ENCODE peak calls at places on chromosomes 11 and 22, in seven cellular contexts. One of them, this sample, is unnamed.

GRCh38 chr22:37020192-37020479 is 594 bp downstream of the MPST start:
- DNase-seq in vagina: no peak
- DNase-seq in HL-60: peak; percentile 42
- DNase-seq in OCI-LY7: peak; percentile 36
- DNase-seq in fibroblast of lung: peak; percentile 53
- DNase-seq in stomach: peak; percentile 58
- DNase-seq in A549: peak; percentile 61
- DNase-seq in this sample: no peak

GRCh38 chr22:33869946-33870345 is 50.3 kb downstream of the LARGE1 start:
- DNase-seq in A549: peak; percentile 2
- DNase-seq in HL-60: no peak
- DNase-seq in OCI-LY7: no peak
- DNase-seq in fibroblast of lung: no peak
- DNase-seq in vagina: no peak
- DNase-seq in stomach: no peak
- DNase-seq in this sample: no peak

GRCh38 chr22:38069372-38070249 is 12.4 kb downstream of the PICK1 start:
- DNase-seq in OCI-LY7: peak; percentile 15
- DNase-seq in vagina: no peak
- DNase-seq in HL-60: no peak
- DNase-seq in A549: peak; percentile 45
- DNase-seq in stomach: no peak
- DNase-seq in fibroblast of lung: peak; percentile 7
- DNase-seq in this sample: peak; percentile 86

GRCh38 chr11:12272821-12273617 is 104.4 kb upstream of the PARVA start:
- DNase-seq in HL-60: no peak
- DNase-seq in fibroblast of lung: peak; percentile 81
- DNase-seq in A549: no peak
- DNase-seq in OCI-LY7: no peak
- DNase-seq in vagina: no peak
- DNase-seq in stomach: no peak
- DNase-seq in this sample: no peak

GRCh38 chr11:33045551-33046255 is 6.3 kb downstream of the TCP11L1 start:
- DNase-seq in A549: peak; percentile 86
- DNase-seq in vagina: no peak
- DNase-seq in HL-60: no peak
- DNase-seq in OCI-LY7: no peak
- DNase-seq in stomach: no peak
- DNase-seq in fibroblast of lung: peak; percentile 63
- DNase-seq in this sample: no peak

GRCh38 chr11:133175111-133175510 is 357.2 kb downstream of the OPCML start:
- DNase-seq in A549: no peak
- DNase-seq in fibroblast of lung: no peak
- DNase-seq in HL-60: no peak
- DNase-seq in stomach: no peak
- DNase-seq in OCI-LY7: no peak
- DNase-seq in vagina: no peak
- DNase-seq in this sample: no peak

GRCh38 chr11:37988031-37988430 is 1390.0 kb upstream of the RAG2 start:
- DNase-seq in fibroblast of lung: peak; percentile 35
- DNase-seq in HL-60: no peak
- DNase-seq in OCI-LY7: no peak
- DNase-seq in vagina: no peak
- DNase-seq in A549: no peak
- DNase-seq in stomach: no peak
- DNase-seq in this sample: no peak

GRCh38 chr11:46414899-46415298 is 23.3 kb upstream of the CHRM4 start:
- DNase-seq in stomach: no peak
- DNase-seq in vagina: no peak
- DNase-seq in A549: no peak
- DNase-seq in fibroblast of lung: no peak
- DNase-seq in OCI-LY7: no peak
- DNase-seq in HL-60: no peak
- DNase-seq in this sample: no peak

GRCh38 chr11:61730222-61730994 is 22.0 kb upstream of the MYRF start:
- DNase-seq in HL-60: no peak
- DNase-seq in stomach: no peak
- DNase-seq in fibroblast of lung: no peak
- DNase-seq in A549: no peak
- DNase-seq in vagina: no peak
- DNase-seq in OCI-LY7: no peak
- DNase-seq in this sample: no peak

GRCh38 chr11:61727401-61727811 is 25.0 kb upstream of the MYRF start:
- DNase-seq in stomach: no peak
- DNase-seq in fibroblast of lung: no peak
- DNase-seq in vagina: no peak
- DNase-seq in OCI-LY7: no peak
- DNase-seq in A549: no peak
- DNase-seq in HL-60: no peak
- DNase-seq in this sample: no peak

GRCh38 chr11:61728940-61729219 is 23.6 kb upstream of the MYRF start:
- DNase-seq in OCI-LY7: no peak
- DNase-seq in stomach: no peak
- DNase-seq in HL-60: no peak
- DNase-seq in A549: peak; percentile 60
- DNase-seq in vagina: no peak
- DNase-seq in fibroblast of lung: peak; percentile 81
- DNase-seq in this sample: no peak

GRCh38 chr11:61726775-61727174 is 25.7 kb upstream of the MYRF start:
- DNase-seq in vagina: no peak
- DNase-seq in stomach: no peak
- DNase-seq in OCI-LY7: no peak
- DNase-seq in A549: no peak
- DNase-seq in HL-60: no peak
- DNase-seq in fibroblast of lung: no peak
- DNase-seq in this sample: no peak

DNA sequence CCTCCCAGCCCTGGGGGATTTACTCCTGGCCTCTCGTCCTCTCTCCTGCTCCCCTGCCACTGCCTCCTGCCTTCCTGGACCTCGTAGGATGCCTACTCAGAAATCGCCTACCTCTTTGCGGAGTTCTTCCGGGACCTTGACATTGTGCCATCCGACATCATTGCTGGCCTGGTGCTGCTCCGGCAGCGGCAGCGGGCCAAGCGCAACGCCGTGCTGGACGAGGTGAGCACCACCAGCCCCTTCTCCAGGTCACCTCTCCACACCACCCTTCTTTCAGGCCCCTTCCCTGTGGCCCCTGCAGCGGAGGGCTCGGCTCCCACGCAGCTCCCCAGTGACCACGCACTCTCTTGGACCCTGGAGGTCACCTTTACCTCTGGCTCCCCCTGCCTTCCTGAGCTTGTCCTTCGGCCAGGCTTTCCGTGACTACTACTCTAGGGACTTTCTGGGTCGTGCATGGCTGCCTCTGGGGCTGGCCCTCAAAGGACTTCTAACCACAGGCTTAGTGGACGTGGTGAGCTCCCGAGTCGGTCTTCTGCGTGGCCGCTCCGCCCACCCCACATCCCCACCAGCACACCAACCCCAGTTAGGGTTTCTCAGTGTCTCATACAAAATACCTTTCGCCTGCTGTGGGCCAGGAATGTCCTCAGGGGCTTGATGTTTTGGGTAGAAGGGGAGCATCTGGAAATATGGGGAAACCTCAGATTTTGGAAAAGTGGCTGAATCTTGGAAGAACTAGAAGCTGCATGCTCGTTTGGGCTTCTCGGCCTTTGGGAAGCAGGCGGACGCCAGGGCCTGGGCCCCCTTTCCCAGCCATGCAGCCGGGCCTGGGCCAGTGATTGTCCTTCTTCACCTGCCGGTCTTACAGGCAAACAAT is 24.1 kb upstream of the MYRF start:
- DNase-seq in OCI-LY7: no peak
- DNase-seq in A549: no peak
- DNase-seq in stomach: no peak
- DNase-seq in fibroblast of lung: peak; percentile 29
- DNase-seq in HL-60: no peak
- DNase-seq in vagina: no peak
- DNase-seq in this sample: no peak
- TF ChIP-seq CTCF in OCI-LY7: no peak
- TF ChIP-seq CTCF in A549: no peak
- TF ChIP-seq CTCF in stomach: no peak
- TF ChIP-seq CTCF in fibroblast of lung: no peak
- TF ChIP-seq CTCF in HL-60: no peak
- TF ChIP-seq CTCF in vagina: no peak
- TF ChIP-seq CTCF in this sample: no peak

DNA sequence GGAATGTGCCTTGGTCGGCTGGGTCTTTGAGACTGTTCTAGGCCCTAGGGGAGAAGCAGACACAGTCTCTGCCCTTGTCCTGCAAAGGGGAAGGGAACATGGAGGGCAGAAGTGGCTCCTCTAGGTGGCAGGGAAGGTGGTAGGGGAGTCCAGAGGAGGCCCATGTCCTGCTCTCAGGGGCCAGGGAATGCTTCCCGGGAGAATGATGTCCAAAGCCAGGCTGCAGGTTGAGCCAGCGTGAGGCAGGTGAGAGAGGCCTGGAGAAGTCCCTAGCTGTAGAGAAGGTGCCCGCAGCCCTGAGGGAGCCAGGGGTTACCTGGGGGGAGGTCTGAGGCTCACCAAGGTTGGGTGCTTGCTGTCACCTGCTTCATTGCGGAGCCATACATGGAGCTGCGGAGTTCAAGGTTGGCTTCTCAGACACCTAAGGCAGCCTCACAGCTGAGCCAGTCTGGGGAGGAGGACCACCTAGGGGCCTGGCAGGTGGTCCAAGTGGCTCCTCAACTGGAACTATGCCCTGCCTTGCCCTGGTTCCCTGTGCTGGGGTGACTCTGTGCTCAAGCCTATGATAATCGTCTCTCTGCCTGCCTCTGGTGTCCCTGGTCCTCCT is 46.1 kb downstream of the SMIM38 start:
- DNase-seq in stomach: no peak
- DNase-seq in OCI-LY7: no peak
- DNase-seq in fibroblast of lung: no peak
- DNase-seq in vagina: no peak
- DNase-seq in HL-60: no peak
- DNase-seq in A549: no peak
- DNase-seq in this sample: peak; percentile 14
- H3K27ac ChIP-seq in stomach: no peak overlapping the region
- H3K27ac ChIP-seq in OCI-LY7: no peak overlapping the region
- H3K27ac ChIP-seq in fibroblast of lung: no peak overlapping the region
- H3K27ac ChIP-seq in vagina: no peak overlapping the region
- H3K27ac ChIP-seq in HL-60: no peak overlapping the region
- H3K27ac ChIP-seq in A549: no peak overlapping the region
- H3K27ac ChIP-seq in this sample: no peak overlapping the region

DNA sequence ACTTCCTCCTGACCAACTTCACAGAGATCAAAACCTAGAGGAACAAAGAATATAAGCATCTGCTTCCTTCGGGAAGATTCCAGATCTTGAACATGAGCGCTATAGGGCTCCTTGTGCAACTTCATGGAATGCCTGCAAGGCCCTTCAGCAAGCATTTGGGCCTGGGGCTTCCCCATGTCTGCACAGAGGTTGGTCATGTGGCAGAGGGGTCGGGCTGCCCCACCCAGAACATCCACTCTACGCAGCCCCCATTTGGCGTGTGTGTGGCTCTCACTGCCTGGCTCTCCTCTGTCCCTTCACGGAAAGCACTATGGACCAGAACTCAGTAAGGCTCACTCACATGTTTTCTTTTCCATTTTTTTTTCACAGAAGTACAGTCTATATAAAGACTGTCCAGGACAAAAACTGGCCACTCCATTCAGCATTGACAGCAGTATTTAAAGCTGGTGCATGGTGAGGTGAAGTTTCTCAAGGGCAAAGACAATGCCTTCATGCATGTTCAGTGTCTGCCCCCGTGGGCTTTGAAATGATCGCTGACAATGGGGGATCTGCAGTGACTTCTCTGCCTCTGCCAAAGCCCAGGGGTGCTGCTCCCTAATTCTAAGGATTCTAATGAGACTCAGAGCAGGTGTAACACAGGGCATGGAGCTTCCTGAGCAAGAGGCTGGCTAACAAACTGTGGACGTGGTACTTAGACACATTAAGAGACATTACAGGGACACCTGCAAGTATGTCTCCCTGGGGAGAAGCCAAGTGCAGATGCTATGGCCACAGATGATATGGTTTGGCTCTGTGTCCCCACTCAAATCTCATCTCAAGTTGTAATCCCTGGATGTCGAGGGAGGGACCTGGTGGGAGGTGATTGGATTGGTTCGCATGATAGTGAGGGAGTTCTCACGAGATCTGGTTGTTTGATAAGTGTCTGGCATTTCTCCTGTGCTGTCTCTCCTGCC is 66.5 kb upstream of the PITPNB start:
- DNase-seq in stomach: peak; percentile 21
- DNase-seq in OCI-LY7: peak; percentile 77
- DNase-seq in vagina: peak; percentile 67
- DNase-seq in A549: no peak
- DNase-seq in fibroblast of lung: no peak
- DNase-seq in HL-60: no peak
- DNase-seq in this sample: no peak
- H3K4me3 ChIP-seq in stomach: no peak overlapping the region
- H3K4me3 ChIP-seq in OCI-LY7: no peak overlapping the region
- H3K4me3 ChIP-seq in vagina: no peak overlapping the region
- H3K4me3 ChIP-seq in A549: no peak overlapping the region
- H3K4me3 ChIP-seq in fibroblast of lung: no peak overlapping the region
- H3K4me3 ChIP-seq in HL-60: no peak overlapping the region
- H3K4me3 ChIP-seq in this sample: no peak overlapping the region

GRCh38 chr22:31085928-31086327 is 4.8 kb downstream of the SMTN start:
- DNase-seq in HL-60: no peak
- DNase-seq in OCI-LY7: no peak
- DNase-seq in stomach: no peak
- DNase-seq in fibroblast of lung: no peak
- DNase-seq in A549: no peak
- DNase-seq in vagina: no peak
- DNase-seq in this sample: no peak

GRCh38 chr22:31085493-31085824 is 4.3 kb downstream of the SMTN start:
- DNase-seq in OCI-LY7: no peak
- DNase-seq in HL-60: peak; percentile 39
- DNase-seq in stomach: no peak
- DNase-seq in A549: no peak
- DNase-seq in vagina: no peak
- DNase-seq in fibroblast of lung: no peak
- DNase-seq in this sample: peak; percentile 70

GRCh38 chr22:31083923-31084810 is 3.0 kb downstream of the SMTN start:
- DNase-seq in stomach: no peak
- DNase-seq in OCI-LY7: peak; percentile 45
- DNase-seq in fibroblast of lung: no peak
- DNase-seq in vagina: no peak
- DNase-seq in HL-60: no peak
- DNase-seq in A549: no peak
- DNase-seq in this sample: no peak

GRCh38 chr22:31083377-31083768 is 2.3 kb downstream of the SMTN start:
- DNase-seq in vagina: no peak
- DNase-seq in OCI-LY7: no peak
- DNase-seq in stomach: peak; percentile 92
- DNase-seq in fibroblast of lung: no peak
- DNase-seq in A549: no peak
- DNase-seq in HL-60: no peak
- DNase-seq in this sample: no peak

DNA sequence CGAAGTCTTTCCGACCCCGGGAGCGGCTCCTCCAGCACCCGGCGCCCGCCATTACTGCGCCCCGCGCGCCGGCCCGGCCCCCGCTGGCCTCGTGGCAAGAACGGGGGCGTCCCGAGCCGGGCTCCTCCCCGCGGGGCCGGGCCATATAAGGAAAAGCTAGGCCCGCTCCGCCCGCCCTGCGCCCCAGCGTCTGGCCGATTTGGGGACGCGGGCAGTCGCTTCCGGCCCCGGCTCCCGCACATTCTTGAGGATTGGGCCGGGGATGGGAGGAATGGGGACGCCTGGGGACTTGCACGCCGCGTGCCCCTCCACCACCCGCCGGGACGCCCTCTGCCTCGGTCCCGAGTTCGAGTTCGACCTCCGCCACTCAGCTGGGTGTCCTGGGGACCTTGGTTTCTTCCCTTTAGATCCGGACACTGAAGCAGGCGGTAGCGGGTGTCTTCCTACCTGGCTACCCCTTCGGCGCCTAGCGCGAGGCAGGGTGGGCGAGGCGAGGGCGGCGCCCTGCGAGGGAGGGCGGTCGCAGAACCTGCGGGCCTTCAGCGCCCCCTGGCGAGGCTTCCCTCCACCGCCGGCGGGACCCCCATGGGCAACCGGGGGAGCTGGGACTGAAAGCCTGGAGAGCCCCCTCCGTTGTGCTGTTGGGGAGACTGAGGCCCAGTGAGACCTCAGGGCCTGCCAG is 3.8 kb downstream of the SMTN start:
- DNase-seq in A549: peak; percentile 39
- DNase-seq in stomach: peak; percentile 91
- DNase-seq in vagina: no peak
- DNase-seq in HL-60: peak; percentile 77
- DNase-seq in fibroblast of lung: peak; percentile 84
- DNase-seq in OCI-LY7: peak; percentile 86
- DNase-seq in this sample: peak; percentile 82
- TF ChIP-seq CTCF in A549: peak; percentile 55
- TF ChIP-seq CTCF in stomach: peak; percentile 79
- TF ChIP-seq CTCF in vagina: peak; percentile 88
- TF ChIP-seq CTCF in HL-60: peak; percentile 55
- TF ChIP-seq CTCF in fibroblast of lung: peak; percentile 62
- TF ChIP-seq CTCF in OCI-LY7: peak; percentile 89
- TF ChIP-seq CTCF in this sample: peak; percentile 87